ENCODE peak calls at places on chromosomes 12 and 14, in six cellular contexts. L, J, E, R, O and U are unnamed samples. For H3K9me3 and H3K36me3, the result is how much of the 10 kb centered on the place peaks cover.

GRCh38 chr14:89489796-89490506 is 72.9 kb upstream of the FOXN3 start:
- DNase-seq in L (no peak), J (no peak), E (no peak), R (no peak), O (no peak), U (no peak)

GRCh38 chr14:55084648-55085441 is 33.4 kb downstream of the MAPK1IP1L start:
- DNase-seq in L (no peak), J (no peak), E (no peak), R (no peak), O (no peak), U (no peak)

GRCh38 chr12:107449891-107450290 is 235.7 kb upstream of the PWP1 start:
- DNase-seq in L (no peak), J (no peak), E (no peak), R (no peak), O (no peak), U (no peak)

GRCh38 chr12:66115083-66115600 is 15.4 kb downstream of the LLPH start:
- DNase-seq in L (no peak), J (no peak), E (no peak), R (no peak), O (no peak), U (no peak)

GRCh38 chr14:48584031-48584430 is 908.6 kb upstream of the MDGA2 start:
- DNase-seq in L (no peak), J (no peak), E (no peak), R (no peak), O (no peak), U (no peak)

GRCh38 chr14:70907996-70908917 is 998 bp downstream of the PCNX1 start:
- DNase-seq in L (peak), J (no peak), E (peak), R (peak), O (peak), U (peak)

GRCh38 chr14:58430156-58430555 is 2.6 kb downstream of the KIAA0586 start:
- DNase-seq in L (no peak), J (no peak), E (no peak), R (no peak), O (no peak), U (no peak)

GRCh38 chr14:92880351-92880750 is 42.6 kb upstream of the CHGA start:
- DNase-seq in L (no peak), J (peak), E (no peak), R (no peak), O (no peak), U (no peak)

GRCh38 chr14:92649934-92650545 is 98.4 kb downstream of the LGMN start:
- DNase-seq in L (peak), J (peak), E (peak), R (no peak), O (no peak), U (peak)

GRCh38 chr12:116202940-116203339 is 74.6 kb downstream of the MED13L start:
- DNase-seq in L (no peak), J (no peak), E (no peak), R (no peak), O (no peak), U (no peak)

GRCh38 chr14:100200311-100200710 is 38.6 kb upstream of the YY1 start:
- DNase-seq in L (no peak), J (no peak), E (no peak), R (no peak), O (no peak), U (no peak)

GRCh38 chr12:19648173-19648572 is 208.9 kb downstream of the AEBP2 start:
- DNase-seq in L (no peak), J (no peak), E (peak), R (no peak), O (no peak), U (no peak)

GRCh38 chr12:123532021-123532420 is 1.5 kb downstream of the RILPL1 start:
- DNase-seq in L (peak), J (no peak), E (no peak), R (no peak), O (no peak), U (peak)

GRCh38 chr12:81450920-81451739 is 308.0 kb downstream of the PPFIA2 start:
- DNase-seq in L (no peak), J (peak), E (peak), R (peak), O (no peak), U (peak)

GRCh38 chr12:1925125-1925963 is 6.9 kb upstream of the CACNA2D4 start:
- DNase-seq in L (peak), J (no peak), E (no peak), R (no peak), O (no peak), U (no peak)

GRCh38 chr12:8088574-8088973 is 6.5 kb downstream of the NECAP1 start:
- DNase-seq in L (no peak), J (no peak), E (no peak), R (no peak), O (no peak), U (no peak)

GRCh38 chr12:125131958-125132357 is 66.7 kb downstream of the AACS start:
- DNase-seq in L (no peak), J (no peak), E (no peak), R (no peak), O (no peak), U (no peak)

GRCh38 chr14:28300356-28300755 is 466.2 kb upstream of the FOXG1 start:
- DNase-seq in L (no peak), J (no peak), E (no peak), R (no peak), O (no peak), U (no peak)
- H3K9me3 ChIP-seq in L (under half), J (under half), E (under half), R (under half), O (under half), U (under half)

GRCh38 chr14:69620981-69621380 is 9.6 kb downstream of the SUSD6 start:
- DNase-seq in L (no peak), J (no peak), E (no peak), R (no peak), O (no peak), U (no peak)

GRCh38 chr14:69626132-69626500 is 14.7 kb downstream of the SUSD6 start:
- DNase-seq in L (no peak), J (no peak), E (no peak), R (no peak), O (no peak), U (no peak)

GRCh38 chr14:69629225-69630127 is 18.1 kb downstream of the SUSD6 start:
- DNase-seq in L (no peak), J (no peak), E (no peak), R (no peak), O (no peak), U (no peak)

GRCh38 chr14:69624131-69624530 is 12.7 kb downstream of the SUSD6 start:
- DNase-seq in L (no peak), J (no peak), E (no peak), R (no peak), O (no peak), U (no peak)

GRCh38 chr14:69625299-69626131 is 14.1 kb downstream of the SUSD6 start:
- DNase-seq in L (peak), J (no peak), E (peak), R (no peak), O (peak), U (peak)
- H3K4me3 ChIP-seq in L (no peak), J (no peak), E (no peak), R (no peak), O (no peak), U (no peak)

GRCh38 chr12:6560501-6561205 is 4.8 kb upstream of the IFFO1 start:
- DNase-seq in L (no peak), J (no peak), E (no peak), R (no peak), O (peak), U (no peak)
- H3K36me3 ChIP-seq in L (under half), J (half or more), E (half or more), R (under half), O (under half), U (under half)

DNA sequence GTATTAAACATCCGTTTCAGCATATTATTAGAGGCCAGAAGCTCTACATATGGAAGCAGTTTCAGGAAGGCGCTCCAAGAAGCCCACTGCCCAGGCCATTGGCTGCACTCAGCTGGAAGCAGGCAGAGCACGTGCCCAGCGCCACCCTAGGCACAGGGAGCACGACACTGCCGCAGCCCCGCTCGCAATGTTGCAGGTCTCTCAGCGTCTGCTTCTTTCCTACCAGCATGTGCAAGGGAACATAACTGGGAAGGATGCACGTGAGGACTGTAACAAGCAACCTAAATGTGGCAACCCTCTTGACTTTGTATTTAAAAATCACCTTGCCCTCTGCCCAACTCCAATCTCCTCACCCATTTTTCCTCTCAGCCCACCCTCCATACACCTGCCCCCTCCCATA is 3.5 kb downstream of the TMEM132D start:
- DNase-seq in L (no peak), J (no peak), E (no peak), R (no peak), O (no peak), U (no peak)
- H3K9me3 ChIP-seq in L (under half), J (under half), E (under half), R (under half), O (under half), U (under half)

GRCh38 chr14:104339829-104340228 is 201.4 kb downstream of the KIF26A start:
- DNase-seq in L (no peak), J (no peak), E (no peak), R (no peak), O (no peak), U (no peak)
- H3K4me3 ChIP-seq in L (no peak), J (no peak), E (no peak), R (no peak), O (no peak), U (no peak)

GRCh38 chr14:72663076-72663487 is 230.8 kb downstream of the DPF3 start:
- DNase-seq in L (no peak), J (no peak), E (no peak), R (no peak), O (no peak), U (no peak)
- H3K36me3 ChIP-seq in L (under half), J (under half), E (under half), R (under half), O (under half), U (under half)

GRCh38 chr12:34343345-34343744 is 321.0 kb downstream of the ALG10 start:
- DNase-seq in L (no peak), J (no peak), E (no peak), R (no peak), O (no peak), U (no peak)
- H3K9me3 ChIP-seq in L (under half), J (under half), E (under half), R (under half), O (under half), U (under half)

DNA sequence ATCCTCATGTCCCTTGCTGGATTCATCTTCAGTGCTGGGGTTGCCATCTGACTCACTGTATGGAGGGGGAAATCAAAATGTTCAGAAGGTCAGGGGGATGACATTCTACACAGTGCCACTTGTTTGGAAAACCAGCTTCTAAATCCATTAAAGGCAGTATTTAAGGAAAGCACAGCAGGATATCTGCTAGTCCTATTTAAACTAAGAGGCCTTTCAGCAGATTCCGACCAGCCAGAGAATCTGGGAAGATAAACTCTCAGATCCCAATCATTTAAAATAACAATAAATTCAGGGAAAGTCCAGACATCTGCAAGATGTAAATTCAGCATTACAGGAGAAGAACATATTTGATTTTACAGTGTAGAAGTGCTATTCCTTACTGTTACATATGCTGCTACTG is 3.8 kb downstream of the SIX4 start:
- DNase-seq in L (no peak), J (no peak), E (no peak), R (no peak), O (no peak), U (no peak)
- H3K4me3 ChIP-seq in L (no peak), J (peak), E (no peak), R (no peak), O (no peak), U (no peak)

GRCh38 chr12:133105620-133106019 is 24.5 kb downstream of the ZNF891 start:
- DNase-seq in L (no peak), J (no peak), E (no peak), R (no peak), O (no peak), U (no peak)
- H3K36me3 ChIP-seq in L (under half), J (half or more), E (under half), R (under half), O (half or more), U (under half)

DNA sequence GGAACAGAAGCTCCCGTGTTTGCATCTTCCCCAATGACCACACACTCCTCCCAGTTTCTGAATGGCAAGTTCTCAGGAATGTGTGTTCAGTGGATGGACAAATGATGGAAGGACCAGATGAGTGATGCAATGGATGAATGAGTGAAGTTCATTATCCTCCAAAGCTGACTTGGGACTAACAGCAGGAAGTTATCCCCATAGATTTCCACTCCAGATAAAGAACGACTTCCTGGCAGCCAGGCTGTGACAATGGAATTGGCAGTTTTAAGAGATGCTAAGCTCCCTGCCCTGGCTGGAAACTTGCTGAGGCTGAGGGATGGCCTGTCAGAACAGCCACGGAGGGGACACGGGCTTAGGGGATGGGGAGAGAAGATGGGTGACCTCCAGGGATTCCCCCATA is 231.4 kb downstream of the SLC15A4 start:
- DNase-seq in L (no peak), J (no peak), E (no peak), R (no peak), O (no peak), U (no peak)
- H3K9me3 ChIP-seq in L (under half), J (under half), E (under half), R (under half), O (under half), U (under half)